ENCODE peak calls at places on chromosomes 6 and 20, in five cellular contexts. Y is prostate gland, O is GM13977, P is omental fat pad, C is heart right ventricle. A is an unnamed sample.
A peak's percentile ranks its signal among the peaks of the same experiment; 100 is the strongest.

GRCh38 chr20:44599715-44600114 is 17.3 kb downstream of the PKIG start:
- DNase-seq in Y (no peak), O (no peak), P (no peak), C (no peak), A (no peak)

GRCh38 chr6:31576897-31577341 is 1.6 kb downstream of the TNF start:
- DNase-seq in Y (no peak), O (no peak), P (no peak), C (no peak), A (no peak)

GRCh38 chr6:47034919-47035318 is 7.2 kb downstream of the ADGRF1 start:
- DNase-seq in Y (peak; percentile 92), O (no peak), P (no peak), C (peak; percentile 42), A (peak; percentile 91)

GRCh38 chr20:24033151-24033550 is 44.6 kb upstream of the GGTLC1 start:
- DNase-seq in Y (no peak), O (no peak), P (no peak), C (no peak), A (no peak)

GRCh38 chr6:13715444-13715883 is 3.8 kb upstream of the RANBP9 start:
- DNase-seq in Y (no peak), O (peak; percentile 64), P (no peak), C (no peak), A (no peak)

GRCh38 chr20:31877684-31878083 is 7.2 kb downstream of the TTLL9 start:
- DNase-seq in Y (no peak), O (no peak), P (no peak), C (no peak), A (no peak)

GRCh38 chr6:7142228-7142801 is 34.6 kb downstream of the RREB1 start:
- DNase-seq in Y (no peak), O (no peak), P (no peak), C (no peak), A (no peak)

GRCh38 chr6:154367839-154368695 is 11.5 kb upstream of the IPCEF1 start:
- DNase-seq in Y (no peak), O (no peak), P (no peak), C (no peak), A (no peak)

GRCh38 chr20:59154317-59155013 is 9.2 kb upstream of the ZNF831 start:
- DNase-seq in Y (no peak), O (no peak), P (no peak), C (no peak), A (no peak)

GRCh38 chr20:51594206-51594998 is 51.9 kb upstream of the NFATC2 start:
- DNase-seq in Y (no peak), O (no peak), P (no peak), C (no peak), A (no peak)

GRCh38 chr6:136922680-136922996 is 537 bp downstream of the SLC35D3 start:
- DNase-seq in Y (no peak), O (no peak), P (no peak), C (no peak), A (no peak)

GRCh38 chr6:36419295-36419694 is 23.4 kb downstream of the PXT1 start:
- DNase-seq in Y (no peak), O (no peak), P (no peak), C (no peak), A (no peak)

GRCh38 chr6:3228791-3229565 is 1.5 kb upstream of the TUBB2B start:
- DNase-seq in Y (no peak), O (peak; percentile 57), P (no peak), C (no peak), A (no peak)

GRCh38 chr6:117555882-117556498 is 46.3 kb downstream of the GOPC start:
- DNase-seq in Y (peak; percentile 36), O (no peak), P (peak; percentile 72), C (peak; percentile 41), A (no peak)

GRCh38 chr6:110493253-110493800 is 16.9 kb upstream of the SLC22A16 start:
- DNase-seq in Y (no peak), O (no peak), P (no peak), C (no peak), A (no peak)

GRCh38 chr6:155980680-155981079 is 525.0 kb upstream of the NOX3 start:
- DNase-seq in Y (no peak), O (no peak), P (no peak), C (no peak), A (no peak)

GRCh38 chr6:168479421-168479820 is 38.4 kb downstream of the SMOC2 start:
- DNase-seq in Y (no peak), O (no peak), P (no peak), C (no peak), A (no peak)

GRCh38 chr6:22582806-22583205 is 13.4 kb downstream of the HDGFL1 start:
- DNase-seq in Y (no peak), O (no peak), P (no peak), C (no peak), A (no peak)

GRCh38 chr6:93021235-93021909 is 398.0 kb downstream of the EPHA7 start:
- DNase-seq in Y (no peak), O (no peak), P (no peak), C (no peak), A (no peak)

GRCh38 chr6:143336446-143337152 is 113.9 kb downstream of the ADAT2 start:
- DNase-seq in Y (no peak), O (no peak), P (no peak), C (no peak), A (no peak)

GRCh38 chr6:19472850-19473249 is 364.3 kb upstream of the ID4 start:
- DNase-seq in Y (no peak), O (no peak), P (no peak), C (no peak), A (no peak)

GRCh38 chr20:33470866-33471265 is 19.0 kb upstream of the CBFA2T2 start:
- DNase-seq in Y (no peak), O (no peak), P (no peak), C (no peak), A (no peak)

GRCh38 chr6:135054238-135054574 is 416 bp downstream of the HBS1L start:
- DNase-seq in Y (peak; percentile 7), O (no peak), P (no peak), C (no peak), A (no peak)

GRCh38 chr6:158626360-158627167 is 18.0 kb downstream of the DYNLT1 start:
- DNase-seq in Y (no peak), O (no peak), P (no peak), C (no peak), A (no peak)

GRCh38 chr6:113182370-113183141 is 674.6 kb upstream of the MARCKS start:
- DNase-seq in Y (no peak), O (no peak), P (no peak), C (no peak), A (peak; percentile 59)

GRCh38 chr6:2677080-2677593 is 73.6 kb downstream of the MYLK4 start:
- DNase-seq in Y (no peak), O (no peak), P (no peak), C (no peak), A (no peak)

GRCh38 chr6:166466178-166467122 is 83.7 kb upstream of the MPC1 start:
- DNase-seq in Y (no peak), O (no peak), P (no peak), C (no peak), A (peak; percentile 18)

GRCh38 chr6:3664641-3665041 is 86.9 kb downstream of the PXDC1 start:
- DNase-seq in Y (peak; percentile 62), O (no peak), P (no peak), C (no peak), A (no peak)

GRCh38 chr20:9068232-9068781 is 580 bp upstream of the PLCB4 start:
- DNase-seq in Y (peak; percentile 40), O (no peak), P (no peak), C (peak; percentile 62), A (no peak)

GRCh38 chr6:30761791-30762429 is 17.6 kb upstream of the IER3 start:
- DNase-seq in Y (no peak), O (no peak), P (no peak), C (no peak), A (no peak)

GRCh38 chr6:43768983-43769525 is 957 bp upstream of the VEGFA start:
- DNase-seq in Y (no peak), O (no peak), P (no peak), C (peak; percentile 54), A (peak; percentile 56)
- TF ChIP-seq CTCF in Y (no peak), O (no peak), P (no peak), C (no peak), A (no peak)

DNA sequence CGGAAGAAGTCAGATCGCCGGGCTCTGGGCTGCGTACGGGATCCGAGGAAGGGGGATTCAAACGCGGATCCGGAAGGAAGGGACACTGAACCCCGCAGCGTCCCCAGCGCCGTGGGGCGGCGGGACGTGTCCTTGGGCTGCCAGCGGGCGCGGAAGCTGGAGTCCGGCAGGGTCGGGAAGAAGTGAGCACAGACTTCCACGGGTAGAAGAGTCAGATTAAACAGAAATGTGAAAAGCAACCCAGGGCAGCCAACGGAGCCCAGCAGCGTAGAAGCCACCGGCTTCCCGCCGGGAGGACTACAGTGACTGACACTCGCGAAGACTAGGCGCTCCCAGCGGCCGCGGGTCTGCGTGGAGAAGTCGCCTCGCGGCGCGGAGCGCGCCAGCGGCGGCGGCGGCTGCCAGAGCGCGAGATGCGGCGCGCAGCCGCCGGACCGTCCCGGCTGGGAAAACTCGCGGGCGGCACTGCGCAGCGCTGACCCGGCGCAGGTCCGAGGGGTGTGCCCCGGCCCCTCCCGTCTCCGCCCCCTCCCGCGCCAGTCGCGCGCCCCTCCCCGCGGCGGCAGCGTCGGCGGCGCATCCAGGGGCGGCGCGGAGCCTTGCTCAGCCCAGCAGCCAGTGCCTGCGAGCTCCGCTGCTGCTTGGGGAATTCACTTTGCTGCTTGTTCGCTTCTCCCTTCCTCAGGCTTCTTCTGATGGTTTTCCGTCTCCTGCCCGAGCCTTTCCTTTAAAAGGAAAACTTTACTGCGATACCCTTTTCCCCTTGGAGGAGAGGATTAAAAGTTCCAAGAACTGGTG is at the start of gene SAMD5:
- DNase-seq in Y (peak; percentile 35), O (peak; percentile 68), P (no peak), C (peak; percentile 31), A (peak; percentile 14)
- TF ChIP-seq CTCF in Y (no peak), O (no peak), P (no peak), C (no peak), A (no peak)

GRCh38 chr6:108570518-108570917 is 9.8 kb downstream of the FOXO3 start:
- DNase-seq in Y (no peak), O (no peak), P (no peak), C (no peak), A (no peak)
- TF ChIP-seq CTCF in Y (no peak), O (peak; percentile 6), P (no peak), C (no peak), A (no peak)

GRCh38 chr6:88492241-88492640 is 326.1 kb upstream of the CNR1 start:
- DNase-seq in Y (no peak), O (no peak), P (no peak), C (no peak), A (no peak)

GRCh38 chr6:88491266-88491665 is 325.1 kb upstream of the CNR1 start:
- DNase-seq in Y (no peak), O (no peak), P (no peak), C (no peak), A (no peak)

GRCh38 chr6:88493717-88494116 is 327.6 kb upstream of the CNR1 start:
- DNase-seq in Y (no peak), O (peak; percentile 36), P (no peak), C (no peak), A (no peak)

GRCh38 chr6:88494401-88495140 is 328.4 kb upstream of the CNR1 start:
- DNase-seq in Y (no peak), O (peak; percentile 35), P (no peak), C (no peak), A (no peak)

DNA sequence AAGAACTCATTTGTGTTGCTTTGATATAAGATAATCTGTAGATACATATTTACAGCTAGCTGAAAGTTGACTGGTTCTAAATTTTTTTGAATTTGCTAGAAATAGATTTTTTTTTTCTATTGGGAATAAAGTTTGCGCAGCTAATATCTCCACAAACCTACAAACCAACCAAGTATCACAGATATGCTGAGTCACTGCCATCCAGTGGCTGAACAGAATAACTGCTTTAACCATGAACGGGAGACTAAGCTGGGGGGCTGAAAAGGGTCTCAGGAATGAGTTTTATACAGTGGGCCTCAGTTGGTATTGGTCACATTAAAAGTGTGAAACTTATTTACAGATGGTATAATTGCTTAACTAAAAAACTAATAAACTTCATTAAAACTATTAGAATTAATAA is 326.7 kb upstream of the CNR1 start:
- DNase-seq in Y (no peak), O (no peak), P (no peak), C (no peak), A (no peak)
- TF ChIP-seq CTCF in Y (no peak), O (peak; percentile 62), P (no peak), C (peak; percentile 50), A (peak; percentile 42)

A was measured in AG09319.